ENCODE peak calls at places on chromosomes 12 and 14, in nine cellular contexts. U is cardiac muscle cell; D is suprapubic skin; B is aorta; J is CD8-positive, alpha-beta memory T cell; W is CD4-positive, alpha-beta memory T cell; K is tibial artery; M is neuronal stem cell; Y is CD8-positive, alpha-beta T cell. F is an unnamed sample.

GRCh38 chr12:47222592-47222959 is 142.8 kb upstream of the AMIGO2 start:
- DNase-seq in U (no peak), D (no peak), B (no peak), J (no peak), W (peak; percentile 27), K (no peak), M (no peak), Y (no peak), F (no peak)

GRCh38 chr12:123655420-123655819 is 15.5 kb upstream of the TCTN2 start:
- DNase-seq in U (no peak), D (no peak), B (no peak), J (no peak), W (no peak), K (no peak), M (no peak), Y (no peak), F (peak; percentile 55)

GRCh38 chr12:107134558-107134957 is 41.2 kb upstream of the CRY1 start:
- DNase-seq in U (no peak), D (no peak), B (no peak), J (peak; percentile 12), W (peak; percentile 66), K (no peak), M (no peak), Y (no peak), F (no peak)

GRCh38 chr12:79689477-79690155 is 1.1 kb downstream of the PAWR start:
- DNase-seq in U (peak; percentile 54), D (peak; percentile 59), B (peak; percentile 57), J (no peak), W (no peak), K (peak; percentile 69), M (peak; percentile 42), Y (no peak), F (peak; percentile 30)

GRCh38 chr12:122499991-122500684 is 594 bp downstream of the ZCCHC8 start:
- DNase-seq in U (no peak), D (peak; percentile 77), B (peak; percentile 57), J (peak; percentile 23), W (peak; percentile 74), K (peak; percentile 76), M (peak; percentile 21), Y (peak; percentile 60), F (peak; percentile 51)

GRCh38 chr14:97486601-97487120 is 689.5 kb downstream of the VRK1 start:
- DNase-seq in U (no peak), D (no peak), B (no peak), J (no peak), W (no peak), K (no peak), M (no peak), Y (no peak), F (no peak)

GRCh38 chr12:32920506-32921085 is 24.0 kb upstream of the PKP2 start:
- DNase-seq in U (no peak), D (no peak), B (no peak), J (no peak), W (no peak), K (no peak), M (no peak), Y (no peak), F (no peak)

GRCh38 chr12:108691995-108692808 is 39.1 kb downstream of the CORO1C start:
- DNase-seq in U (peak; percentile 71), D (no peak), B (no peak), J (no peak), W (no peak), K (no peak), M (no peak), Y (no peak), F (peak; percentile 49)

GRCh38 chr14:29390046-29390841 is 537.4 kb downstream of the PRKD1 start:
- DNase-seq in U (peak; percentile 12), D (no peak), B (no peak), J (no peak), W (no peak), K (no peak), M (peak; percentile 95), Y (no peak), F (no peak)

GRCh38 chr12:119803391-119803791 is 73.7 kb downstream of the CIT start:
- DNase-seq in U (peak; percentile 65), D (no peak), B (peak; percentile 45), J (no peak), W (no peak), K (no peak), M (peak; percentile 38), Y (no peak), F (no peak)

GRCh38 chr12:94284046-94284445 is 135.7 kb downstream of the PLXNC1 start:
- DNase-seq in U (no peak), D (no peak), B (no peak), J (no peak), W (no peak), K (no peak), M (no peak), Y (no peak), F (no peak)

GRCh38 chr14:25622752-25623151 is 572.8 kb upstream of the STXBP6 start:
- DNase-seq in U (no peak), D (no peak), B (no peak), J (no peak), W (no peak), K (no peak), M (no peak), Y (no peak), F (no peak)

GRCh38 chr12:3962661-3963483 is 89.7 kb upstream of the PARP11 start:
- DNase-seq in U (peak; percentile 33), D (no peak), B (peak; percentile 71), J (peak; percentile 45), W (peak; percentile 87), K (no peak), M (no peak), Y (peak; percentile 81), F (no peak)

DNA sequence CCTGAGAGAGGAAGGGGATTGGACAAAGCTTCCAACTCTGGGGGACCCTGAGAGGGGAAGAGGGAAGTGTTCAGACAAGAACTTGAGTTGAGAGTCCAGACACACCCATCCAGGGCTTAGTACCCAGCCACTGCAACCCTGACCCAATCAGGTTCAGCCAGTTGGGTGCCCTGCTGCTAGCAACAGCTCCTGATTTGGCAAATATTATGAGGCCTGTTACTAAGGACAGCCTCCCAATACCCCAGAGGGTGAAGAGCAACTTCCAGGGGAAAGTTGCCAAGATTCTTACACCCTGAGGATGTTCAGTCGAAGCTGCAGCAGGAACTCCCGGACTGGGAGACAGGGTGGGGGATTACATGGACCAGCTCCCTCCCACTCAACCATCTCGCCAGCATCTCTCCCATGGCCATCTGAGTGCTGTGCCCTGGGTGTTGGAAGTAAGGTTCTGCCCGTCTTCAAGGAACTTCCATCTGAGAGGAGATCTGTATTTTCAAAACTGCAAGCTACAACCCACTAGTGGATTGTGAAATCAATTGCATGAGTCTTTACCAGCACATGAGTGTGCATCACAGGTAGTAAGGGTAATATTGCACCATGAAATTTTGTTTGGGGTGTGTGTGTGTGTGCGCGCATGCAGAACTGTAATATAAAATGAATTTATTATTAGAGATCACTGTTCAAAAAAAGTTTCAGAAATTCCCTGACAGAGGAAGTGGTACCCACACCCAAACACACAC is 11.5 kb upstream of the KRT78 start:
- DNase-seq in U (no peak), D (no peak), B (peak; percentile 27), J (no peak), W (no peak), K (no peak), M (no peak), Y (no peak), F (no peak)
- H3K27ac ChIP-seq in U (no peak overlapping the region), D (peak overlapping the region; percentile 76), B (no peak overlapping the region), J (no peak overlapping the region), W (no peak overlapping the region), K (no peak overlapping the region), M (no peak overlapping the region), Y (no peak overlapping the region), F (no peak overlapping the region)

DNA sequence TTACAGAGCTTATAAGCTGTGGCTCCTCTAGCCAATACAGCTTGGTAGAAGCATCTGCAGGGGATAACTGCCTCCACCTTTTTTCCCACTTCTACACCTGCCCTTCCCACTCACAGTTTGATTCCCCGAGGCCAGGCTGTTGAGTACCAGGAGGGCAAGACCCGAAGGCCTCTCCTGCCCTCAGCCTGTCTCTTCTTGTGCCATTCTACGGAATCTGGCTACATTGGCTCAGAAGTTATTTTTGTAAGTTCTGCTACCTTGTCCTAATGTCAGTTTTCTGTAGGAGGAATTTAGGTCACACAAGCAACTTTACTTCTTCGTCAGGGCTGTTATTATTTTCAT is 11.7 kb downstream of the FBXL14 start:
- DNase-seq in U (no peak), D (no peak), B (no peak), J (no peak), W (no peak), K (no peak), M (no peak), Y (no peak), F (no peak)
- H3K27me3 ChIP-seq in U (no peaks in the 10 kb centered on the region), D (no peaks in the 10 kb centered on the region), B (no peaks in the 10 kb centered on the region), J (no peaks in the 10 kb centered on the region), W (no peaks in the 10 kb centered on the region), K (no peaks in the 10 kb centered on the region), M (no peaks in the 10 kb centered on the region), Y (no peaks in the 10 kb centered on the region), F (no peaks in the 10 kb centered on the region)

GRCh38 chr12:12442548-12443071 is 85.7 kb downstream of the BORCS5 start:
- DNase-seq in U (no peak), D (no peak), B (no peak), J (no peak), W (no peak), K (no peak), M (no peak), Y (no peak), F (no peak)

GRCh38 chr12:12441891-12442461 is 85.1 kb downstream of the BORCS5 start:
- DNase-seq in U (peak; percentile 50), D (no peak), B (no peak), J (peak; percentile 61), W (peak; percentile 89), K (no peak), M (no peak), Y (peak; percentile 74), F (no peak)

GRCh38 chr12:12436831-12437345 is 80.0 kb downstream of the BORCS5 start:
- DNase-seq in U (no peak), D (no peak), B (no peak), J (no peak), W (no peak), K (no peak), M (no peak), Y (no peak), F (no peak)

GRCh38 chr12:12441051-12441807 is 84.4 kb downstream of the BORCS5 start:
- DNase-seq in U (no peak), D (no peak), B (no peak), J (no peak), W (no peak), K (no peak), M (no peak), Y (no peak), F (no peak)

GRCh38 chr12:12439636-12440035 is 82.8 kb downstream of the BORCS5 start:
- DNase-seq in U (no peak), D (no peak), B (no peak), J (peak; percentile 35), W (peak; percentile 86), K (no peak), M (no peak), Y (no peak), F (no peak)
- H3K4me1 ChIP-seq in U (peaks cover 39% of the 10 kb centered on the region), D (peaks cover 32% of the 10 kb centered on the region), B (no peaks in the 10 kb centered on the region), J (peaks cover 50% of the 10 kb centered on the region), W (peaks cover 72% of the 10 kb centered on the region), K (peaks cover 37% of the 10 kb centered on the region), M (no peaks in the 10 kb centered on the region), Y (peaks cover 44% of the 10 kb centered on the region), F (peaks cover 39% of the 10 kb centered on the region)

GRCh38 chr14:74570696-74571095 is 41.3 kb downstream of the LTBP2 start:
- DNase-seq in U (no peak), D (no peak), B (peak; percentile 42), J (no peak), W (no peak), K (no peak), M (no peak), Y (no peak), F (no peak)
- H3K27ac ChIP-seq in U (no peak overlapping the region), D (peak overlapping the region; percentile 92), B (peak overlapping the region; percentile 81), J (no peak overlapping the region), W (no peak overlapping the region), K (peak overlapping the region; percentile 78), M (no peak overlapping the region), Y (no peak overlapping the region), F (peak overlapping the region; percentile 73)

F was measured in left ventricle myocardium inferior.